ENCODE peak calls at places on chromosomes 2 and 18, in four cellular contexts. V, E, X and N are unnamed samples.

GRCh38 chr2:31232586-31232985 is 1.4 kb upstream of the EHD3 start:
- DNase-seq in V (no peak), E (no peak), X (no peak), N (no peak)

GRCh38 chr2:141323571-141323970 is 807.2 kb downstream of the LRP1B start:
- DNase-seq in V (no peak), E (no peak), X (no peak), N (no peak)

GRCh38 chr2:136381722-136382633 is 264.0 kb upstream of the CXCR4 start:
- DNase-seq in V (no peak), E (peak), X (no peak), N (no peak)

GRCh38 chr2:201913197-201913596 is 106.9 kb downstream of the CDK15 start:
- DNase-seq in V (no peak), E (no peak), X (no peak), N (no peak)

GRCh38 chr18:79400091-79400590 is 4.4 kb downstream of the NFATC1 start:
- DNase-seq in V (peak), E (no peak), X (no peak), N (no peak)

GRCh38 chr2:48454504-48454903 is 75.5 kb upstream of the STON1 start:
- DNase-seq in V (no peak), E (no peak), X (no peak), N (no peak)

GRCh38 chr2:88212251-88212790 is 42.2 kb downstream of the THNSL2 start:
- DNase-seq in V (peak), E (no peak), X (peak), N (no peak)

GRCh38 chr2:218785103-218785502 is 3.2 kb downstream of the CYP27A1 start:
- DNase-seq in V (no peak), E (no peak), X (peak), N (no peak)

GRCh38 chr18:52636536-52636935 is 296.5 kb downstream of the DCC start:
- DNase-seq in V (no peak), E (no peak), X (peak), N (no peak)

GRCh38 chr2:70984576-70985282 is 6.3 kb downstream of the ANKRD53 start:
- DNase-seq in V (peak), E (no peak), X (no peak), N (peak)

GRCh38 chr2:48940606-48941005 is 185.1 kb upstream of the LHCGR start:
- DNase-seq in V (no peak), E (no peak), X (no peak), N (no peak)

GRCh38 chr2:75896779-75897366 is 186.2 kb upstream of the GCFC2 start:
- DNase-seq in V (no peak), E (no peak), X (peak), N (peak)

GRCh38 chr2:96097951-96098823 is 18.2 kb downstream of the ADRA2B start:
- DNase-seq in V (no peak), E (no peak), X (no peak), N (no peak)

GRCh38 chr2:119431155-119431975 is at the start of gene TMEM37:
- DNase-seq in V (peak), E (peak), X (peak), N (peak)

GRCh38 chr2:234671716-234672115 is 174.8 kb upstream of the ARL4C start:
- DNase-seq in V (no peak), E (no peak), X (no peak), N (no peak)

GRCh38 chr2:14872779-14873325 is 240.3 kb downstream of the LRATD1 start:
- DNase-seq in V (no peak), E (no peak), X (no peak), N (no peak)

GRCh38 chr2:120453635-120453998 is 107.7 kb downstream of the INHBB start:
- DNase-seq in V (peak), E (no peak), X (peak), N (no peak)

GRCh38 chr18:70245941-70246537 is 40.6 kb upstream of the RTTN start:
- DNase-seq in V (no peak), E (no peak), X (no peak), N (no peak)

GRCh38 chr18:29874519-29875098 is 1167.9 kb downstream of the DSC3 start:
- DNase-seq in V (peak), E (no peak), X (peak), N (peak)

GRCh38 chr2:183390109-183390508 is 265.9 kb downstream of the NUP35 start:
- DNase-seq in V (no peak), E (no peak), X (no peak), N (no peak)

GRCh38 chr18:12305930-12306629 is 2.0 kb upstream of the TUBB6 start:
- DNase-seq in V (no peak), E (no peak), X (no peak), N (no peak)

GRCh38 chr2:230717595-230717994 is 5.0 kb downstream of the CAB39 start:
- DNase-seq in V (no peak), E (no peak), X (no peak), N (no peak)

GRCh38 chr2:216519154-216519762 is 20.6 kb downstream of the RPL37A start:
- DNase-seq in V (peak), E (no peak), X (peak), N (peak)

GRCh38 chr2:206805922-206806607 is 40.7 kb downstream of the FASTKD2 start:
- DNase-seq in V (no peak), E (no peak), X (no peak), N (no peak)

GRCh38 chr2:160317113-160318099 is 117.3 kb upstream of the ITGB6 start:
- DNase-seq in V (no peak), E (no peak), X (no peak), N (no peak)

GRCh38 chr2:157751462-157752058 is 122.9 kb upstream of the ACVR1C start:
- DNase-seq in V (peak), E (peak), X (peak), N (no peak)

GRCh38 chr2:237720962-237721361 is 77.6 kb upstream of the RBM44 start:
- DNase-seq in V (no peak), E (no peak), X (no peak), N (no peak)

GRCh38 chr2:1227289-1227900 is 185.9 kb upstream of the TPO start:
- DNase-seq in V (no peak), E (no peak), X (no peak), N (no peak)

GRCh38 chr18:58788971-58789797 is 75.5 kb upstream of the ZNF532 start:
- DNase-seq in V (no peak), E (no peak), X (peak), N (peak)

GRCh38 chr2:217827430-217828201 is 175.2 kb downstream of the TNS1 start:
- DNase-seq in V (peak), E (no peak), X (no peak), N (no peak)

GRCh38 chr2:46557788-46558187 is 78.4 kb downstream of the TMEM247 start:
- DNase-seq in V (no peak), E (no peak), X (no peak), N (no peak)

GRCh38 chr2:175871331-175871730 is 130.7 kb downstream of the LNPK start:
- DNase-seq in V (no peak), E (no peak), X (no peak), N (no peak)

GRCh38 chr2:224876522-224876921 is 160.4 kb upstream of the CCDC195 start:
- DNase-seq in V (no peak), E (no peak), X (no peak), N (no peak)

GRCh38 chr2:54772110-54772509 is 48.6 kb downstream of the EML6 start:
- DNase-seq in V (no peak), E (no peak), X (no peak), N (no peak)

GRCh38 chr2:156537147-156537546 is 101.0 kb downstream of the GPD2 start:
- DNase-seq in V (no peak), E (no peak), X (no peak), N (no peak)

GRCh38 chr2:10538224-10538894 is 90.2 kb upstream of the ODC1 start:
- DNase-seq in V (no peak), E (no peak), X (no peak), N (peak)

GRCh38 chr2:31805688-31806087 is 205.1 kb downstream of the MEMO1 start:
- DNase-seq in V (no peak), E (no peak), X (no peak), N (no peak)

GRCh38 chr18:48825101-48825745 is 125.5 kb downstream of the SMAD7 start:
- DNase-seq in V (no peak), E (no peak), X (no peak), N (no peak)

GRCh38 chr2:198165289-198165688 is 360.9 kb downstream of the PLCL1 start:
- DNase-seq in V (no peak), E (no peak), X (no peak), N (no peak)
- TF ChIP-seq KDM1A in V (peak), E (no peak), X (no peak), N (no peak)

GRCh38 chr2:102061962-102062795 is 70.4 kb downstream of the IL1R2 start:
- DNase-seq in V (no peak), E (no peak), X (no peak), N (no peak)
- TF ChIP-seq BHLHE40 in V (no peak), E (no peak), X (no peak), N (no peak)

GRCh38 chr2:85772841-85773491 is 19.2 kb downstream of the ATOH8 start:
- DNase-seq in V (no peak), E (no peak), X (no peak), N (no peak)
- TF ChIP-seq KDM1A in V (no peak), E (no peak), X (no peak), N (no peak)

GRCh38 chr2:27638709-27639108 is 9.9 kb downstream of the GPN1 start:
- DNase-seq in V (no peak), E (no peak), X (no peak), N (no peak)
- TF ChIP-seq BHLHE40 in V (no peak), E (no peak), X (no peak), N (no peak)

DNA sequence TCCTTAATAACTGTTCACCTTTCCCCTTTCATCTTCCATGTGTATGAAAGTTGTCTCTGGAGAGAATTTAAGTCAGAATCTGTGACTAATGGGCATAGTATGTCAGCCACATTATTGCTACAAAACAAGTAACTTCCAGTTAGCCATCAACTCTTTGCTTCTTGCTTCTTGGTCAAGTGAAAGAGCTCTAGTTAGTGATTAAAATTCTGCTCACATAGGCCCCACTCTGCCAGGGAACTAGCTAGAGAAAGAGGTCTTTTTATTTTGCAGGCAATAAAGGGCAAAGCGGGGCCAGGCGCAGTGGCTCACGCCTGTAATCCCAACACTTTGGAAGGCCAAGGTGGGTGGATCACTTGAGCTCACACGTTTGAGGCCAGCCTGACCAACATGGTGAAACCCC is 64.6 kb downstream of the COLEC12 start:
- DNase-seq in V (no peak), E (no peak), X (no peak), N (no peak)
- TF ChIP-seq KDM1A in V (no peak), E (no peak), X (no peak), N (no peak)

GRCh38 chr18:61887838-61888237 is 5.0 kb downstream of the RNF152 start:
- DNase-seq in V (no peak), E (no peak), X (no peak), N (no peak)
- TF ChIP-seq BHLHE40 in V (no peak), E (no peak), X (no peak), N (no peak)

GRCh38 chr2:240704651-240705050 is 13.0 kb downstream of the AQP12A start:
- DNase-seq in V (no peak), E (no peak), X (no peak), N (no peak)

GRCh38 chr2:240701736-240702639 is 10.3 kb downstream of the AQP12A start:
- DNase-seq in V (no peak), E (no peak), X (no peak), N (no peak)

GRCh38 chr2:240705204-240705781 is 13.6 kb downstream of the AQP12A start:
- DNase-seq in V (no peak), E (no peak), X (no peak), N (no peak)

GRCh38 chr2:240702640-240703011 is 11.0 kb downstream of the AQP12A start:
- DNase-seq in V (no peak), E (no peak), X (no peak), N (no peak)

GRCh38 chr2:240703417-240704341 is 12.0 kb downstream of the AQP12A start:
- DNase-seq in V (no peak), E (no peak), X (no peak), N (no peak)
- TF ChIP-seq KDM1A in V (no peak), E (no peak), X (no peak), N (no peak)

GRCh38 chr18:64240301-64240700 is 91.4 kb upstream of the LINC00305 start:
- DNase-seq in V (no peak), E (no peak), X (no peak), N (no peak)

GRCh38 chr18:64245461-64245860 is 96.6 kb upstream of the LINC00305 start:
- DNase-seq in V (no peak), E (no peak), X (no peak), N (no peak)

DNA sequence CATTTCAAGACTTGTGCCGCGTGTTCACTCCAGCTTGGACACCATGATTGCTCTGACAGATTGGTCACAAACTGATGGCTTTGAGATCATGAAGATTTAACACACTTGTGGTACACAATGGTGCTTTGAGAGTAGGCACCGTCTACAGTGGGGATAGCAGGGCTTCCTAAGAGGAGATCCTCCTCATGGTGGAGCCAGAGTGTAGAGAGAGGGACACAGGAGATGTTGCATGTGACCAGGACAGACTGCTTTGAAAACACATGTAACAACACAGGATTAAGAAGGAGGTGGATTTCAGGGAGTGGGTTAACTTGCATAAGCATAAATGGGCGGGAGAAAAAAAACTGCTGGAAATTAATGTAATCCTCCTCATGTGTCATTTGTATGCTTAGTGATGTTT is 95.7 kb upstream of the LINC00305 start:
- DNase-seq in V (no peak), E (no peak), X (no peak), N (peak)
- TF ChIP-seq BHLHE40 in V (no peak), E (no peak), X (no peak), N (no peak)

DNA sequence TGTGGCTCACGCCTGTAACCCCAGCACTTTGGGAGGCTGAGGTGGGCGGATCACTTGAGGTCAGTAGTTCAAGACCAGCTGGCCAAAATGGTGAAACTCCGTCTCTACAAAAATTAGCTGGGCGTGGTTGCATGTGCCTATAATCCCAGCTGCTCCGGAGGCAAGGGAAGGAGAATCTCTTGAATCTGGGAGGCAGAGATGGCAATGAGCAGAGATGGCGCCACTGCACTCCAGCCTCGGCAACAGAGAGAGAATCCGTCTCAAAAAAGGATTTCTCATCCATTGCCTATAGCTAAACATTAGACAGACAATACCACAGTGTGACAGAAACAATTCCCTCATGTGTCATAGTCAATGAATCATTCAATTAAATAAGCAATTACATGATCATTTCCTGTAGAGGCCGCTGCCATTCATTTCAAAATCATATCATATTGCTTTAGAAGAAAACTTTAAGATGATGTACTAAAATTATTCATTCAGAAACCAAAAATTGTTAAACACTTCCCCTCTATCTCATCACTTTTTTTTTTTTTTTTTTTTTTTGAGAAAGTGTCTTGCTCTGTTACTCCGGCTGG is 69.5 kb upstream of the TGIF1 start:
- DNase-seq in V (no peak), E (no peak), X (no peak), N (peak)
- TF ChIP-seq KDM1A in V (no peak), E (no peak), X (no peak), N (no peak)